ENCODE peak calls at places on chromosomes 7 and 10, in seven cellular contexts. G is K562, I is fibroblast of mammary gland, P is head of caudate nucleus, D is nephron progenitor cell, W is SK-N-SH, O is mucosa of descending colon. Y is an unnamed sample.

GRCh38 chr10:36385693-36386092 is 739.7 kb upstream of the ANKRD30A start:
- DNase-seq in G (no peak), I (peak), P (no peak), D (no peak), W (no peak), O (no peak), Y (no peak)

GRCh38 chr7:20329389-20330175 is 1.1 kb upstream of the ITGB8 start:
- DNase-seq in G (peak), I (peak), P (peak), D (peak), W (peak), O (peak), Y (peak)

GRCh38 chr10:18137111-18137510 is 3.1 kb upstream of the CACNB2 start:
- DNase-seq in G (no peak), I (no peak), P (no peak), D (no peak), W (no peak), O (no peak), Y (no peak)

GRCh38 chr10:69835875-69836727 is 34.4 kb downstream of the COL13A1 start:
- DNase-seq in G (no peak), I (no peak), P (no peak), D (no peak), W (peak), O (no peak), Y (no peak)

GRCh38 chr10:44756235-44756634 is 154.9 kb upstream of the TMEM72 start:
- DNase-seq in G (no peak), I (peak), P (no peak), D (no peak), W (no peak), O (no peak), Y (no peak)

GRCh38 chr10:122455376-122456056 is 1.1 kb downstream of the ARMS2 start:
- DNase-seq in G (no peak), I (no peak), P (no peak), D (no peak), W (no peak), O (no peak), Y (no peak)

GRCh38 chr7:81501220-81501619 is 268.6 kb downstream of the HGF start:
- DNase-seq in G (no peak), I (peak), P (no peak), D (no peak), W (peak), O (no peak), Y (no peak)

GRCh38 chr7:36852017-36852416 is 127.7 kb upstream of the AOAH start:
- DNase-seq in G (no peak), I (no peak), P (no peak), D (no peak), W (peak), O (no peak), Y (no peak)

Y was measured in HuH-7.